ENCODE peak calls at places on chromosomes 7 and 10, in six cellular contexts. One of them, this sample, is unnamed.

GRCh38 chr10:6796231-6796630 is 216.2 kb upstream of the PRKCQ start:
- DNase-seq in IMR-90: no peak
- DNase-seq in mesenchymal stem cell: no peak
- DNase-seq in trophoblast cell: no peak
- DNase-seq in H9: peak; percentile 71
- DNase-seq in H1: no peak
- DNase-seq in this sample: no peak

GRCh38 chr10:132611026-132611910 is 73.7 kb downstream of the INPP5A start:
- DNase-seq in IMR-90: no peak
- DNase-seq in mesenchymal stem cell: no peak
- DNase-seq in trophoblast cell: no peak
- DNase-seq in H9: no peak
- DNase-seq in H1: no peak
- DNase-seq in this sample: no peak

GRCh38 chr7:86961686-86962085 is 97.8 kb downstream of the ELAPOR2 start:
- DNase-seq in IMR-90: no peak
- DNase-seq in mesenchymal stem cell: no peak
- DNase-seq in trophoblast cell: no peak
- DNase-seq in H9: no peak
- DNase-seq in H1: no peak
- DNase-seq in this sample: no peak

GRCh38 chr7:133512560-133512959 is 259.7 kb downstream of the EXOC4 start:
- DNase-seq in IMR-90: peak; percentile 94
- DNase-seq in mesenchymal stem cell: peak; percentile 78
- DNase-seq in trophoblast cell: no peak
- DNase-seq in H9: no peak
- DNase-seq in H1: no peak
- DNase-seq in this sample: no peak

GRCh38 chr7:16647435-16647960 is 1.5 kb downstream of the BZW2 start:
- DNase-seq in IMR-90: peak; percentile 36
- DNase-seq in mesenchymal stem cell: no peak
- DNase-seq in trophoblast cell: no peak
- DNase-seq in H9: no peak
- DNase-seq in H1: no peak
- DNase-seq in this sample: no peak

GRCh38 chr7:101169838-101170531 is 4.6 kb upstream of the VGF start:
- DNase-seq in IMR-90: peak; percentile 60
- DNase-seq in mesenchymal stem cell: peak; percentile 65
- DNase-seq in trophoblast cell: peak; percentile 74
- DNase-seq in H9: peak; percentile 81
- DNase-seq in H1: no peak
- DNase-seq in this sample: no peak

GRCh38 chr10:88037623-88038022 is 174.2 kb downstream of the PTEN start:
- DNase-seq in IMR-90: no peak
- DNase-seq in mesenchymal stem cell: no peak
- DNase-seq in trophoblast cell: no peak
- DNase-seq in H9: no peak
- DNase-seq in H1: no peak
- DNase-seq in this sample: no peak

GRCh38 chr10:18043148-18043547 is 91.4 kb downstream of the SLC39A12 start:
- DNase-seq in IMR-90: peak; percentile 81
- DNase-seq in mesenchymal stem cell: peak; percentile 10
- DNase-seq in trophoblast cell: no peak
- DNase-seq in H9: no peak
- DNase-seq in H1: no peak
- DNase-seq in this sample: no peak

GRCh38 chr7:24395512-24395911 is 111.5 kb downstream of the NPY start:
- DNase-seq in IMR-90: no peak
- DNase-seq in mesenchymal stem cell: no peak
- DNase-seq in trophoblast cell: no peak
- DNase-seq in H9: no peak
- DNase-seq in H1: no peak
- DNase-seq in this sample: no peak

GRCh38 chr10:104435822-104436221 is 82.2 kb downstream of the CFAP58 start:
- DNase-seq in IMR-90: peak; percentile 4
- DNase-seq in mesenchymal stem cell: no peak
- DNase-seq in trophoblast cell: peak; percentile 79
- DNase-seq in H9: no peak
- DNase-seq in H1: no peak
- DNase-seq in this sample: no peak

GRCh38 chr7:70512719-70513118 is 619.2 kb upstream of the GALNT17 start:
- DNase-seq in IMR-90: no peak
- DNase-seq in mesenchymal stem cell: no peak
- DNase-seq in trophoblast cell: no peak
- DNase-seq in H9: no peak
- DNase-seq in H1: no peak
- DNase-seq in this sample: no peak

GRCh38 chr7:106611911-106612310 is 49.0 kb downstream of the CCDC71L start:
- DNase-seq in IMR-90: no peak
- DNase-seq in mesenchymal stem cell: no peak
- DNase-seq in trophoblast cell: peak; percentile 67
- DNase-seq in H9: no peak
- DNase-seq in H1: no peak
- DNase-seq in this sample: no peak

GRCh38 chr7:31100445-31100844 is 48.3 kb downstream of the ADCYAP1R1 start:
- DNase-seq in IMR-90: peak; percentile 32
- DNase-seq in mesenchymal stem cell: peak; percentile 2
- DNase-seq in trophoblast cell: no peak
- DNase-seq in H9: peak; percentile 5
- DNase-seq in H1: no peak
- DNase-seq in this sample: no peak

GRCh38 chr10:114413398-114413797 is 9.1 kb upstream of the AFAP1L2 start:
- DNase-seq in IMR-90: no peak
- DNase-seq in mesenchymal stem cell: no peak
- DNase-seq in trophoblast cell: no peak
- DNase-seq in H9: no peak
- DNase-seq in H1: no peak
- DNase-seq in this sample: no peak

GRCh38 chr7:45052011-45052410 is 36.8 kb downstream of the NACAD start:
- DNase-seq in IMR-90: no peak
- DNase-seq in mesenchymal stem cell: no peak
- DNase-seq in trophoblast cell: no peak
- DNase-seq in H9: no peak
- DNase-seq in H1: no peak
- DNase-seq in this sample: no peak

GRCh38 chr7:30433506-30433905 is 45.1 kb downstream of the NOD1 start:
- DNase-seq in IMR-90: no peak
- DNase-seq in mesenchymal stem cell: no peak
- DNase-seq in trophoblast cell: no peak
- DNase-seq in H9: no peak
- DNase-seq in H1: no peak
- DNase-seq in this sample: no peak

GRCh38 chr7:49094866-49095265 is 170.5 kb downstream of the CDC14C start:
- DNase-seq in IMR-90: no peak
- DNase-seq in mesenchymal stem cell: no peak
- DNase-seq in trophoblast cell: no peak
- DNase-seq in H9: no peak
- DNase-seq in H1: no peak
- DNase-seq in this sample: no peak

GRCh38 chr10:43408710-43409384 is at the start of gene HNRNPF:
- DNase-seq in IMR-90: peak; percentile 93
- DNase-seq in mesenchymal stem cell: peak; percentile 97
- DNase-seq in trophoblast cell: peak; percentile 98
- DNase-seq in H9: peak; percentile 97
- DNase-seq in H1: peak; percentile 86
- DNase-seq in this sample: peak; percentile 95

GRCh38 chr10:126058507-126058906 is 162.1 kb downstream of the FANK1 start:
- DNase-seq in IMR-90: no peak
- DNase-seq in mesenchymal stem cell: peak; percentile 74
- DNase-seq in trophoblast cell: peak; percentile 27
- DNase-seq in H9: no peak
- DNase-seq in H1: no peak
- DNase-seq in this sample: peak; percentile 17

GRCh38 chr7:93828260-93828659 is 62.3 kb downstream of the TFPI2 start:
- DNase-seq in IMR-90: no peak
- DNase-seq in mesenchymal stem cell: no peak
- DNase-seq in trophoblast cell: no peak
- DNase-seq in H9: no peak
- DNase-seq in H1: no peak
- DNase-seq in this sample: no peak

GRCh38 chr10:104128214-104128613 is 6.2 kb downstream of the SFR1 start:
- DNase-seq in IMR-90: peak; percentile 41
- DNase-seq in mesenchymal stem cell: no peak
- DNase-seq in trophoblast cell: no peak
- DNase-seq in H9: no peak
- DNase-seq in H1: no peak
- DNase-seq in this sample: no peak

GRCh38 chr7:134514663-134515062 is 12.7 kb upstream of the AKR1B10 start:
- DNase-seq in IMR-90: peak; percentile 83
- DNase-seq in mesenchymal stem cell: peak; percentile 80
- DNase-seq in trophoblast cell: peak; percentile 97
- DNase-seq in H9: no peak
- DNase-seq in H1: no peak
- DNase-seq in this sample: peak; percentile 70

GRCh38 chr10:74988787-74989574 is 122.5 kb upstream of the SAMD8 start:
- DNase-seq in IMR-90: no peak
- DNase-seq in mesenchymal stem cell: no peak
- DNase-seq in trophoblast cell: no peak
- DNase-seq in H9: no peak
- DNase-seq in H1: no peak
- DNase-seq in this sample: no peak

GRCh38 chr7:20238754-20239324 is 21.7 kb upstream of the MACC1 start:
- DNase-seq in IMR-90: no peak
- DNase-seq in mesenchymal stem cell: no peak
- DNase-seq in trophoblast cell: peak; percentile 55
- DNase-seq in H9: no peak
- DNase-seq in H1: no peak
- DNase-seq in this sample: no peak

GRCh38 chr10:116594525-116595035 is 3.8 kb downstream of the PNLIPRP1 start:
- DNase-seq in IMR-90: no peak
- DNase-seq in mesenchymal stem cell: no peak
- DNase-seq in trophoblast cell: no peak
- DNase-seq in H9: no peak
- DNase-seq in H1: no peak
- DNase-seq in this sample: no peak
- H3K9me3 ChIP-seq in IMR-90: no peaks in the 10 kb centered on the region
- H3K9me3 ChIP-seq in mesenchymal stem cell: no peaks in the 10 kb centered on the region
- H3K9me3 ChIP-seq in trophoblast cell: peaks cover 5% of the 10 kb centered on the region
- H3K9me3 ChIP-seq in H9: no peaks in the 10 kb centered on the region
- H3K9me3 ChIP-seq in H1: no peaks in the 10 kb centered on the region
- H3K9me3 ChIP-seq in this sample: no peaks in the 10 kb centered on the region

DNA sequence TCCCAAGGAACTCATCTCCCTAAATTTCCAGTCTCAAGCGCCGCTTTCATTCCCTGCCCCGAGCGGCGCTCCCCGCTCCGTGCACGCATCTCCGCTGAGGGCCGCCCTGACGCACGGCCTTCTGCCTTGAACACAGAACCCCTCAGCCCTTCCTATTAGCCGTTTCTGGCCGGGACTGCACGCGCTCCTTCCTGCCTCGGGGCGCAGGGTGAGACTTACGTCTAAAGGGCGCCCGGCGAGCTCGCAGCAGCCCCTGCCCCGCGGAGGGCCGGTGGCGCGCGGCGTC is 752 bp upstream of the WAC start:
- DNase-seq in IMR-90: no peak
- DNase-seq in mesenchymal stem cell: peak; percentile 65
- DNase-seq in trophoblast cell: peak; percentile 61
- DNase-seq in H9: no peak
- DNase-seq in H1: no peak
- DNase-seq in this sample: no peak
- H2BK120ac ChIP-seq in IMR-90: peak overlapping the region; percentile 26
- H2BK120ac ChIP-seq in mesenchymal stem cell: peak overlapping the region; percentile 93
- H2BK120ac ChIP-seq in trophoblast cell: peak overlapping the region; percentile 69
- H2BK120ac ChIP-seq in H9: no peak overlapping the region
- H2BK120ac ChIP-seq in H1: no peak overlapping the region
- H2BK120ac ChIP-seq in this sample: no peak overlapping the region

DNA sequence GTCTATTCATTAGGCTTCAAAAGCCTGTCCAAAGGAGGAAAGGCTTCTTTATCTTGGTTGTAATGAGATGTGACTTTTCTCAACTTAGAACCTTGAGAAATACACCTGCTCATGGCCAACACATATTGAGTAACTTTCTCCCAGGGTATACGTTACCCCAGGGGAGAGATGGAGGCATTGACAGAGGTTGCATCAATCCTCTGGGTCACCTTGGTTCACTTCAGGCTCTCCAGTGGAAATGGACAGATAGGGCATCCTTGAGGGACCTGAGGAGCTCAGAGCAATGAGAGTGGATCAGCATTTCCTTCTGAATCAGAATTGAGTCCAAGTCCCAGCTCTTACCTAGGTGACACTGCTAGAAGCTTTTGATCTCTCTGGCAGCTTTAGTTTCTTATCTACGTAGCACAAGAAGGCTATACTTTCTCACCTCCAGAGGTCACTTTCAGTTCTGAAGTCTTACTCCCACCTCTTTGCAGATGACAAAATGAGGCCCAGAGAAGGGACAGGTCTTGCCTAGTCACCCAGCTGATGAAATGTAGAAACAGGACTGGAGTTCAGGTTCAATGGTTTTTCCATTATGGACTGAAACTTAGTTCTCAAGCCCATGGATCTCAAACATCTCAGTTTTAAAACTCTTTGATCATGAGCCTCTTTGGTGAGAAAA is 35.2 kb downstream of the PANK1 start:
- DNase-seq in IMR-90: no peak
- DNase-seq in mesenchymal stem cell: no peak
- DNase-seq in trophoblast cell: no peak
- DNase-seq in H9: no peak
- DNase-seq in H1: no peak
- DNase-seq in this sample: no peak
- H4K91ac ChIP-seq in IMR-90: no peak overlapping the region
- H4K91ac ChIP-seq in mesenchymal stem cell: no peak overlapping the region
- H4K91ac ChIP-seq in trophoblast cell: no peak overlapping the region
- H4K91ac ChIP-seq in H9: no peak overlapping the region
- H4K91ac ChIP-seq in H1: no peak overlapping the region
- H4K91ac ChIP-seq in this sample: no peak overlapping the region

GRCh38 chr7:157795199-157795598 is 458.4 kb downstream of the DNAJB6 start:
- DNase-seq in IMR-90: no peak
- DNase-seq in mesenchymal stem cell: no peak
- DNase-seq in trophoblast cell: no peak
- DNase-seq in H9: no peak
- DNase-seq in H1: no peak
- DNase-seq in this sample: no peak
- H3K9me3 ChIP-seq in IMR-90: peaks cover 58% of the 10 kb centered on the region
- H3K9me3 ChIP-seq in mesenchymal stem cell: no peaks in the 10 kb centered on the region
- H3K9me3 ChIP-seq in trophoblast cell: no peaks in the 10 kb centered on the region
- H3K9me3 ChIP-seq in H9: no peaks in the 10 kb centered on the region
- H3K9me3 ChIP-seq in H1: no peaks in the 10 kb centered on the region
- H3K9me3 ChIP-seq in this sample: no peaks in the 10 kb centered on the region